ENCODE peak calls at places on chromosomes 2 and 18, in four cellular contexts. One of them, this sample, is unnamed.

GRCh38 chr18:59621027-59621426 is 76.2 kb downstream of the CCBE1 start:
- DNase-seq in LoVo: no peak
- DNase-seq in type B pancreatic cell: no peak
- DNase-seq in psoas muscle: no peak
- DNase-seq in this sample: no peak

GRCh38 chr18:78825168-78825567 is 154.4 kb upstream of the SALL3 start:
- DNase-seq in LoVo: no peak
- DNase-seq in type B pancreatic cell: peak
- DNase-seq in psoas muscle: no peak
- DNase-seq in this sample: no peak

GRCh38 chr2:207760453-207760852 is 9.3 kb downstream of the FZD5 start:
- DNase-seq in LoVo: no peak
- DNase-seq in type B pancreatic cell: no peak
- DNase-seq in psoas muscle: no peak
- DNase-seq in this sample: no peak

GRCh38 chr2:63780483-63781155 is 61.1 kb upstream of the UGP2 start:
- DNase-seq in LoVo: no peak
- DNase-seq in type B pancreatic cell: no peak
- DNase-seq in psoas muscle: no peak
- DNase-seq in this sample: no peak

GRCh38 chr2:175579646-175580045 is 398.1 kb upstream of the ATP5MC3 start:
- DNase-seq in LoVo: no peak
- DNase-seq in type B pancreatic cell: no peak
- DNase-seq in psoas muscle: no peak
- DNase-seq in this sample: no peak

GRCh38 chr2:54465143-54465542 is 9.0 kb downstream of the SPTBN1 start:
- DNase-seq in LoVo: no peak
- DNase-seq in type B pancreatic cell: no peak
- DNase-seq in psoas muscle: no peak
- DNase-seq in this sample: no peak

GRCh38 chr2:74540291-74540690 is 10.6 kb downstream of the HTRA2 start:
- DNase-seq in LoVo: no peak
- DNase-seq in type B pancreatic cell: no peak
- DNase-seq in psoas muscle: peak
- DNase-seq in this sample: no peak

GRCh38 chr2:97785818-97786217 is 72.4 kb downstream of the ZAP70 start:
- DNase-seq in LoVo: no peak
- DNase-seq in type B pancreatic cell: no peak
- DNase-seq in psoas muscle: no peak
- DNase-seq in this sample: no peak

GRCh38 chr2:32522770-32523169 is 105.1 kb upstream of the TTC27 start:
- DNase-seq in LoVo: no peak
- DNase-seq in type B pancreatic cell: no peak
- DNase-seq in psoas muscle: no peak
- DNase-seq in this sample: no peak

GRCh38 chr18:22103664-22104031 is 65.7 kb upstream of the GATA6 start:
- DNase-seq in LoVo: no peak
- DNase-seq in type B pancreatic cell: no peak
- DNase-seq in psoas muscle: no peak
- DNase-seq in this sample: no peak

GRCh38 chr2:216775043-216775453 is 79.7 kb upstream of the IGFBP5 start:
- DNase-seq in LoVo: peak
- DNase-seq in type B pancreatic cell: no peak
- DNase-seq in psoas muscle: peak
- DNase-seq in this sample: no peak

GRCh38 chr2:24919100-24919976 is 699 bp downstream of the ADCY3 start:
- DNase-seq in LoVo: peak
- DNase-seq in type B pancreatic cell: no peak
- DNase-seq in psoas muscle: peak
- DNase-seq in this sample: peak

GRCh38 chr18:48797841-48798255 is 152.9 kb downstream of the SMAD7 start:
- DNase-seq in LoVo: no peak
- DNase-seq in type B pancreatic cell: no peak
- DNase-seq in psoas muscle: peak
- DNase-seq in this sample: no peak

GRCh38 chr2:41668529-41668928 is 379.3 kb upstream of the PKDCC start:
- DNase-seq in LoVo: no peak
- DNase-seq in type B pancreatic cell: no peak
- DNase-seq in psoas muscle: no peak
- DNase-seq in this sample: no peak

GRCh38 chr2:200985806-200986205 is 22.3 kb upstream of the ORC2 start:
- DNase-seq in LoVo: no peak
- DNase-seq in type B pancreatic cell: no peak
- DNase-seq in psoas muscle: no peak
- DNase-seq in this sample: no peak

GRCh38 chr18:47996091-47996541 is 65.7 kb upstream of the SMAD2 start:
- DNase-seq in LoVo: no peak
- DNase-seq in type B pancreatic cell: no peak
- DNase-seq in psoas muscle: no peak
- DNase-seq in this sample: no peak

GRCh38 chr2:50752228-50752627 is 279.7 kb downstream of the NRXN1 start:
- DNase-seq in LoVo: no peak
- DNase-seq in type B pancreatic cell: no peak
- DNase-seq in psoas muscle: no peak
- DNase-seq in this sample: no peak

GRCh38 chr2:11499081-11499743 is 33.3 kb upstream of the E2F6 start:
- DNase-seq in LoVo: no peak
- DNase-seq in type B pancreatic cell: peak
- DNase-seq in psoas muscle: no peak
- DNase-seq in this sample: no peak

GRCh38 chr2:11329759-11330158 is 14.7 kb downstream of the ROCK2 start:
- DNase-seq in LoVo: no peak
- DNase-seq in type B pancreatic cell: no peak
- DNase-seq in psoas muscle: no peak
- DNase-seq in this sample: no peak

GRCh38 chr2:96093528-96093927 is 22.8 kb downstream of the ADRA2B start:
- DNase-seq in LoVo: no peak
- DNase-seq in type B pancreatic cell: no peak
- DNase-seq in psoas muscle: peak
- DNase-seq in this sample: no peak

GRCh38 chr18:74197705-74198341 is 49.5 kb downstream of the TIMM21 start:
- DNase-seq in LoVo: no peak
- DNase-seq in type B pancreatic cell: no peak
- DNase-seq in psoas muscle: no peak
- DNase-seq in this sample: peak

GRCh38 chr2:190696792-190697398 is 48.0 kb downstream of the NAB1 start:
- DNase-seq in LoVo: no peak
- DNase-seq in type B pancreatic cell: no peak
- DNase-seq in psoas muscle: no peak
- DNase-seq in this sample: no peak

GRCh38 chr2:174846941-174847938 is 83.0 kb upstream of the CHRNA1 start:
- DNase-seq in LoVo: peak
- DNase-seq in type B pancreatic cell: no peak
- DNase-seq in psoas muscle: no peak
- DNase-seq in this sample: no peak

GRCh38 chr2:73089270-73090030 is 17.9 kb upstream of the SFXN5 start:
- DNase-seq in LoVo: no peak
- DNase-seq in type B pancreatic cell: no peak
- DNase-seq in psoas muscle: no peak
- DNase-seq in this sample: peak

GRCh38 chr2:69514406-69514805 is 77.2 kb upstream of the NFU1 start:
- DNase-seq in LoVo: no peak
- DNase-seq in type B pancreatic cell: no peak
- DNase-seq in psoas muscle: no peak
- DNase-seq in this sample: no peak

GRCh38 chr2:129912066-129912820 is 67.2 kb upstream of the RAB6C start:
- DNase-seq in LoVo: no peak
- DNase-seq in type B pancreatic cell: peak
- DNase-seq in psoas muscle: no peak
- DNase-seq in this sample: no peak

GRCh38 chr2:239329284-239329971 is 71.4 kb downstream of the HDAC4 start:
- DNase-seq in LoVo: no peak
- DNase-seq in type B pancreatic cell: peak
- DNase-seq in psoas muscle: peak
- DNase-seq in this sample: no peak

GRCh38 chr2:28422903-28423741 is 30.5 kb downstream of the FOSL2 start:
- DNase-seq in LoVo: no peak
- DNase-seq in type B pancreatic cell: no peak
- DNase-seq in psoas muscle: peak
- DNase-seq in this sample: no peak

GRCh38 chr18:11994346-11994707 is 13.0 kb downstream of the IMPA2 start:
- DNase-seq in LoVo: no peak
- DNase-seq in type B pancreatic cell: no peak
- DNase-seq in psoas muscle: peak
- DNase-seq in this sample: peak

GRCh38 chr2:5385596-5385995 is 306.6 kb upstream of the SOX11 start:
- DNase-seq in LoVo: no peak
- DNase-seq in type B pancreatic cell: no peak
- DNase-seq in psoas muscle: no peak
- DNase-seq in this sample: no peak

GRCh38 chr2:150663143-150663542 is 175.7 kb upstream of the RND3 start:
- DNase-seq in LoVo: no peak
- DNase-seq in type B pancreatic cell: no peak
- DNase-seq in psoas muscle: no peak
- DNase-seq in this sample: no peak

GRCh38 chr2:111162718-111163331 is 42.1 kb downstream of the BCL2L11 start:
- DNase-seq in LoVo: no peak
- DNase-seq in type B pancreatic cell: no peak
- DNase-seq in psoas muscle: no peak
- DNase-seq in this sample: peak

GRCh38 chr2:171629113-171629512 is 58.2 kb upstream of the DYNC1I2 start:
- DNase-seq in LoVo: no peak
- DNase-seq in type B pancreatic cell: no peak
- DNase-seq in psoas muscle: no peak
- DNase-seq in this sample: no peak

GRCh38 chr2:63789318-63790051 is 52.2 kb upstream of the UGP2 start:
- DNase-seq in LoVo: no peak
- DNase-seq in type B pancreatic cell: no peak
- DNase-seq in psoas muscle: no peak
- DNase-seq in this sample: no peak

GRCh38 chr2:206783718-206784117 is 18.3 kb downstream of the FASTKD2 start:
- DNase-seq in LoVo: no peak
- DNase-seq in type B pancreatic cell: no peak
- DNase-seq in psoas muscle: no peak
- DNase-seq in this sample: peak

GRCh38 chr2:70958759-70959158 is 19.7 kb upstream of the ANKRD53 start:
- DNase-seq in LoVo: no peak
- DNase-seq in type B pancreatic cell: no peak
- DNase-seq in psoas muscle: no peak
- DNase-seq in this sample: no peak

GRCh38 chr18:47979611-47980200 is 49.2 kb upstream of the SMAD2 start:
- DNase-seq in LoVo: no peak
- DNase-seq in type B pancreatic cell: no peak
- DNase-seq in psoas muscle: no peak
- DNase-seq in this sample: no peak

GRCh38 chr2:43212931-43213330 is 13.5 kb downstream of the ZFP36L2 start:
- DNase-seq in LoVo: no peak
- DNase-seq in type B pancreatic cell: no peak
- DNase-seq in psoas muscle: no peak
- DNase-seq in this sample: no peak

This sample was measured in HT-29.